ENCODE peak calls at places on chromosomes 1 and 21, in nine cellular contexts. Z is CD8-positive, alpha-beta T cell; Q is NCI-H1092; R is activated T-helper 9 cell treated with anti-CD3 and anti-CD28 coated beads, Interleukin-2, amount 50 U/mL, for 16 hours; B is GM13976; T is stimulated activated CD8-positive, alpha-beta memory T cell treated with anti-CD3 and anti-CD28 coated beads, Interleukin-4, amount 100 ng/mL, for 24 hours; W is C1 segment of cervical spinal cord; E is stimulated activated CD4-positive, alpha-beta T cell treated with anti-CD3 and anti-CD28 coated beads, TNF-alpha, amount 100 ng/mL, for 4 hours; F is effector CD8-positive, alpha-beta T cell. O is an unnamed sample.

GRCh38 chr1:206912445-206913095 is 9.2 kb downstream of the FCMR start:
- DNase-seq in E (no peak), Q (peak; percentile 81), T (no peak), Z (no peak), B (peak; percentile 74), F (peak; percentile 37), R (peak; percentile 40), W (peak; percentile 35), O (peak; percentile 91)

GRCh38 chr1:201582261-201582951 is 43.5 kb downstream of the NAV1 start:
- DNase-seq in W (no peak), F (no peak), Z (no peak), E (no peak), Q (peak; percentile 28), T (no peak), B (no peak), R (no peak), O (no peak)

GRCh38 chr1:61370177-61370907 is 288.0 kb downstream of the NFIA start:
- DNase-seq in Z (no peak), B (no peak), T (no peak), Q (no peak), R (no peak), W (no peak), F (no peak), E (no peak), O (peak; percentile 21)

GRCh38 chr1:111793896-111794295 is 38.2 kb downstream of the DDX20 start:
- DNase-seq in F (no peak), Z (no peak), B (no peak), R (no peak), T (no peak), W (no peak), E (no peak), Q (no peak), O (peak; percentile 66)

GRCh38 chr1:33182452-33182851 is 609 bp upstream of the TRIM62 start:
- DNase-seq in Q (no peak), W (no peak), R (no peak), B (no peak), F (no peak), Z (no peak), E (no peak), T (no peak), O (peak; percentile 92)

GRCh38 chr1:209220048-209220524 is 363.4 kb upstream of the CAMK1G start:
- DNase-seq in E (no peak), Z (no peak), W (no peak), Q (no peak), T (no peak), B (no peak), R (no peak), F (no peak), O (no peak)

GRCh38 chr1:235074335-235075120 is 54.1 kb downstream of the TOMM20 start:
- DNase-seq in E (no peak), Q (peak; percentile 52), F (no peak), Z (no peak), W (peak; percentile 76), R (peak; percentile 47), T (peak; percentile 36), B (peak; percentile 66), O (no peak)

GRCh38 chr1:181504294-181505115 is 21.2 kb downstream of the CACNA1E start:
- DNase-seq in R (no peak), B (no peak), F (no peak), T (no peak), E (no peak), Z (no peak), W (no peak), Q (peak; percentile 47), O (peak; percentile 19)

GRCh38 chr1:196659471-196659870 is 7.6 kb downstream of the CFH start:
- DNase-seq in F (no peak), W (no peak), B (no peak), E (no peak), R (no peak), Q (no peak), Z (no peak), T (no peak), O (no peak)

GRCh38 chr21:44485254-44485793 is 30.0 kb downstream of the LRRC3 start:
- DNase-seq in B (no peak), Q (peak; percentile 80), Z (peak; percentile 39), F (peak; percentile 38), E (peak; percentile 37), W (no peak), T (peak; percentile 35), R (peak; percentile 30), O (no peak)

GRCh38 chr1:96191165-96191564 is 530.4 kb upstream of the PTBP2 start:
- DNase-seq in Z (no peak), F (no peak), Q (no peak), R (no peak), T (no peak), B (no peak), W (no peak), E (no peak), O (no peak)

GRCh38 chr1:234486858-234487830 is 8.2 kb upstream of the TARBP1 start:
- DNase-seq in Z (no peak), E (no peak), T (no peak), Q (no peak), R (no peak), W (peak; percentile 35), B (peak; percentile 40), F (no peak), O (peak; percentile 38)

GRCh38 chr1:110425611-110426152 is 18.2 kb upstream of the LAMTOR5 start:
- DNase-seq in W (peak; percentile 31), Q (peak; percentile 27), Z (no peak), E (no peak), B (no peak), T (no peak), F (no peak), R (no peak), O (no peak)

GRCh38 chr21:30166171-30166570 is 434 bp downstream of the CLDN17 start:
- DNase-seq in E (no peak), Q (no peak), W (no peak), F (no peak), R (no peak), B (no peak), Z (no peak), T (no peak), O (no peak)

GRCh38 chr1:190540366-190540765 is 62.7 kb upstream of the BRINP3 start:
- DNase-seq in Q (no peak), F (no peak), B (no peak), E (no peak), W (no peak), R (no peak), T (no peak), Z (no peak), O (no peak)

GRCh38 chr1:160115545-160116276 is at the start of gene ATP1A2:
- DNase-seq in E (no peak), W (no peak), Z (no peak), Q (no peak), B (no peak), R (no peak), T (no peak), F (no peak), O (no peak)

GRCh38 chr1:28123461-28123961 is 35.1 kb upstream of the EYA3 start:
- DNase-seq in B (no peak), F (no peak), R (no peak), E (no peak), T (no peak), Q (no peak), W (no peak), Z (no peak), O (no peak)

GRCh38 chr1:110207831-110208230 is 2.3 kb upstream of the KCNC4 start:
- DNase-seq in T (peak; percentile 69), E (peak; percentile 62), F (peak; percentile 66), Z (peak; percentile 75), R (peak; percentile 53), W (peak; percentile 15), B (peak; percentile 80), Q (peak; percentile 41), O (peak; percentile 86)

GRCh38 chr1:1598720-1599029 is 1.3 kb downstream of the FNDC10 start:
- DNase-seq in W (no peak), Q (no peak), B (no peak), F (no peak), R (no peak), T (no peak), E (no peak), Z (no peak), O (no peak)

GRCh38 chr1:208652300-208653160 is 408.3 kb upstream of the PLXNA2 start:
- DNase-seq in W (peak; percentile 28), F (no peak), E (no peak), Q (peak; percentile 88), Z (no peak), B (peak; percentile 70), R (no peak), T (no peak), O (peak; percentile 69)

GRCh38 chr1:94591791-94592565 is 50.4 kb upstream of the F3 start:
- DNase-seq in T (no peak), E (no peak), W (peak; percentile 61), F (no peak), Q (no peak), B (no peak), Z (no peak), R (no peak), O (no peak)

GRCh38 chr1:159823401-159823800 is 3.3 kb upstream of the SLAMF8 start:
- DNase-seq in R (no peak), Z (no peak), E (no peak), T (no peak), Q (no peak), F (no peak), B (no peak), W (no peak), O (peak; percentile 42)

GRCh38 chr21:45894107-45894810 is 87.3 kb upstream of the COL6A1 start:
- DNase-seq in W (no peak), F (no peak), R (no peak), E (no peak), Q (no peak), B (no peak), T (no peak), Z (no peak), O (peak; percentile 82)

GRCh38 chr1:113808450-113809195 is 3.7 kb downstream of the RSBN1 start:
- DNase-seq in R (no peak), E (no peak), Q (no peak), Z (no peak), W (no peak), B (no peak), F (no peak), T (no peak), O (no peak)

GRCh38 chr1:232726048-232726779 is 79.0 kb upstream of the MAP10 start:
- DNase-seq in F (no peak), B (no peak), W (no peak), Z (no peak), T (no peak), R (no peak), E (no peak), Q (no peak), O (no peak)

GRCh38 chr1:86453664-86454063 is 15.1 kb upstream of the CLCA1 start:
- DNase-seq in Z (no peak), E (no peak), Q (no peak), R (no peak), T (no peak), F (no peak), B (no peak), W (no peak), O (no peak)

GRCh38 chr1:50251592-50252165 is 143.0 kb downstream of the ELAVL4 start:
- DNase-seq in Q (peak; percentile 74), B (peak; percentile 45), W (no peak), F (no peak), E (no peak), T (no peak), Z (no peak), R (no peak), O (no peak)

GRCh38 chr1:40980453-40981121 is 1.1 kb downstream of the CTPS1 start:
- DNase-seq in Q (peak; percentile 30), T (peak; percentile 35), W (no peak), Z (peak; percentile 11), F (peak; percentile 12), B (peak; percentile 40), R (peak; percentile 36), E (peak; percentile 34), O (peak; percentile 36)

GRCh38 chr1:148362930-148363810 is 119.9 kb downstream of the PPIAL4G start:
- DNase-seq in Z (no peak), W (no peak), T (no peak), E (no peak), F (no peak), B (no peak), R (no peak), Q (no peak), O (peak; percentile 6)

GRCh38 chr1:204342310-204342709 is 17.4 kb downstream of the PLEKHA6 start:
- DNase-seq in F (no peak), Q (no peak), R (no peak), B (no peak), T (no peak), E (no peak), Z (no peak), W (no peak), O (no peak)

GRCh38 chr21:42677339-42678117 is 24.1 kb downstream of the PDE9A start:
- DNase-seq in B (no peak), W (no peak), Q (no peak), R (no peak), Z (no peak), T (no peak), E (no peak), F (no peak), O (no peak)